ENCODE peak calls at places on chromosome 14, in seven cellular contexts. One of them, this sample, is unnamed.

GRCh38 chr14:22821193-22822016 is 6.2 kb upstream of the SLC7A7 start:
- DNase-seq in effector memory CD8-positive, alpha-beta T cell: no peak
- DNase-seq in C1 segment of cervical spinal cord: no peak
- DNase-seq in activated naive CD4-positive, alpha-beta T cell treated with anti-CD3 and anti-CD28 coated beads for 36 hours: no peak
- DNase-seq in stimulated activated CD4-positive, alpha-beta T cell treated with anti-CD3 and anti-CD28 coated beads, Interleukin-1b, Interleukin-23, amount 100 ng/mL, for 24 hours: no peak
- DNase-seq in GM12865: no peak
- DNase-seq in NCI-H1105 treated with DMSO at 0.1 percent for 48 hours: no peak
- DNase-seq in this sample: no peak

GRCh38 chr14:45044638-45045037 is 39.3 kb upstream of the PRPF39 start:
- DNase-seq in effector memory CD8-positive, alpha-beta T cell: no peak
- DNase-seq in C1 segment of cervical spinal cord: no peak
- DNase-seq in activated naive CD4-positive, alpha-beta T cell treated with anti-CD3 and anti-CD28 coated beads for 36 hours: no peak
- DNase-seq in stimulated activated CD4-positive, alpha-beta T cell treated with anti-CD3 and anti-CD28 coated beads, Interleukin-1b, Interleukin-23, amount 100 ng/mL, for 24 hours: no peak
- DNase-seq in GM12865: no peak
- DNase-seq in NCI-H1105 treated with DMSO at 0.1 percent for 48 hours: no peak
- DNase-seq in this sample: no peak

GRCh38 chr14:103730490-103731035 is 15.0 kb downstream of the ZFYVE21 start:
- DNase-seq in effector memory CD8-positive, alpha-beta T cell: no peak
- DNase-seq in C1 segment of cervical spinal cord: no peak
- DNase-seq in activated naive CD4-positive, alpha-beta T cell treated with anti-CD3 and anti-CD28 coated beads for 36 hours: no peak
- DNase-seq in stimulated activated CD4-positive, alpha-beta T cell treated with anti-CD3 and anti-CD28 coated beads, Interleukin-1b, Interleukin-23, amount 100 ng/mL, for 24 hours: no peak
- DNase-seq in GM12865: no peak
- DNase-seq in NCI-H1105 treated with DMSO at 0.1 percent for 48 hours: no peak
- DNase-seq in this sample: no peak

GRCh38 chr14:104320611-104321086 is 182.3 kb downstream of the KIF26A start:
- DNase-seq in effector memory CD8-positive, alpha-beta T cell: no peak
- DNase-seq in C1 segment of cervical spinal cord: no peak
- DNase-seq in activated naive CD4-positive, alpha-beta T cell treated with anti-CD3 and anti-CD28 coated beads for 36 hours: no peak
- DNase-seq in stimulated activated CD4-positive, alpha-beta T cell treated with anti-CD3 and anti-CD28 coated beads, Interleukin-1b, Interleukin-23, amount 100 ng/mL, for 24 hours: no peak
- DNase-seq in GM12865: no peak
- DNase-seq in NCI-H1105 treated with DMSO at 0.1 percent for 48 hours: no peak
- DNase-seq in this sample: no peak

GRCh38 chr14:20667957-20668356 is 16.4 kb upstream of the RNASE4 start:
- DNase-seq in effector memory CD8-positive, alpha-beta T cell: no peak
- DNase-seq in C1 segment of cervical spinal cord: no peak
- DNase-seq in activated naive CD4-positive, alpha-beta T cell treated with anti-CD3 and anti-CD28 coated beads for 36 hours: peak
- DNase-seq in stimulated activated CD4-positive, alpha-beta T cell treated with anti-CD3 and anti-CD28 coated beads, Interleukin-1b, Interleukin-23, amount 100 ng/mL, for 24 hours: no peak
- DNase-seq in GM12865: peak
- DNase-seq in NCI-H1105 treated with DMSO at 0.1 percent for 48 hours: no peak
- DNase-seq in this sample: no peak

GRCh38 chr14:91055016-91055415 is 5.4 kb downstream of the RPS6KA5 start:
- DNase-seq in effector memory CD8-positive, alpha-beta T cell: no peak
- DNase-seq in C1 segment of cervical spinal cord: no peak
- DNase-seq in activated naive CD4-positive, alpha-beta T cell treated with anti-CD3 and anti-CD28 coated beads for 36 hours: no peak
- DNase-seq in stimulated activated CD4-positive, alpha-beta T cell treated with anti-CD3 and anti-CD28 coated beads, Interleukin-1b, Interleukin-23, amount 100 ng/mL, for 24 hours: no peak
- DNase-seq in GM12865: no peak
- DNase-seq in NCI-H1105 treated with DMSO at 0.1 percent for 48 hours: no peak
- DNase-seq in this sample: no peak

GRCh38 chr14:67332468-67332867 is 27.1 kb downstream of the ATP6V1D start:
- DNase-seq in effector memory CD8-positive, alpha-beta T cell: no peak
- DNase-seq in C1 segment of cervical spinal cord: no peak
- DNase-seq in activated naive CD4-positive, alpha-beta T cell treated with anti-CD3 and anti-CD28 coated beads for 36 hours: no peak
- DNase-seq in stimulated activated CD4-positive, alpha-beta T cell treated with anti-CD3 and anti-CD28 coated beads, Interleukin-1b, Interleukin-23, amount 100 ng/mL, for 24 hours: no peak
- DNase-seq in GM12865: no peak
- DNase-seq in NCI-H1105 treated with DMSO at 0.1 percent for 48 hours: no peak
- DNase-seq in this sample: no peak

GRCh38 chr14:54435500-54435981 is 5.6 kb downstream of the CNIH1 start:
- DNase-seq in effector memory CD8-positive, alpha-beta T cell: no peak
- DNase-seq in C1 segment of cervical spinal cord: no peak
- DNase-seq in activated naive CD4-positive, alpha-beta T cell treated with anti-CD3 and anti-CD28 coated beads for 36 hours: peak
- DNase-seq in stimulated activated CD4-positive, alpha-beta T cell treated with anti-CD3 and anti-CD28 coated beads, Interleukin-1b, Interleukin-23, amount 100 ng/mL, for 24 hours: no peak
- DNase-seq in GM12865: peak
- DNase-seq in NCI-H1105 treated with DMSO at 0.1 percent for 48 hours: no peak
- DNase-seq in this sample: no peak

GRCh38 chr14:67405771-67406170 is 6.2 kb downstream of the PLEK2 start:
- DNase-seq in effector memory CD8-positive, alpha-beta T cell: no peak
- DNase-seq in C1 segment of cervical spinal cord: no peak
- DNase-seq in activated naive CD4-positive, alpha-beta T cell treated with anti-CD3 and anti-CD28 coated beads for 36 hours: no peak
- DNase-seq in stimulated activated CD4-positive, alpha-beta T cell treated with anti-CD3 and anti-CD28 coated beads, Interleukin-1b, Interleukin-23, amount 100 ng/mL, for 24 hours: no peak
- DNase-seq in GM12865: no peak
- DNase-seq in NCI-H1105 treated with DMSO at 0.1 percent for 48 hours: no peak
- DNase-seq in this sample: no peak

GRCh38 chr14:99676657-99677056 is 7.4 kb upstream of the CYP46A1 start:
- DNase-seq in effector memory CD8-positive, alpha-beta T cell: no peak
- DNase-seq in C1 segment of cervical spinal cord: no peak
- DNase-seq in activated naive CD4-positive, alpha-beta T cell treated with anti-CD3 and anti-CD28 coated beads for 36 hours: no peak
- DNase-seq in stimulated activated CD4-positive, alpha-beta T cell treated with anti-CD3 and anti-CD28 coated beads, Interleukin-1b, Interleukin-23, amount 100 ng/mL, for 24 hours: no peak
- DNase-seq in GM12865: no peak
- DNase-seq in NCI-H1105 treated with DMSO at 0.1 percent for 48 hours: no peak
- DNase-seq in this sample: no peak

GRCh38 chr14:67187826-67188225 is 1.4 kb upstream of the GARIN2 start:
- DNase-seq in effector memory CD8-positive, alpha-beta T cell: no peak
- DNase-seq in C1 segment of cervical spinal cord: no peak
- DNase-seq in activated naive CD4-positive, alpha-beta T cell treated with anti-CD3 and anti-CD28 coated beads for 36 hours: no peak
- DNase-seq in stimulated activated CD4-positive, alpha-beta T cell treated with anti-CD3 and anti-CD28 coated beads, Interleukin-1b, Interleukin-23, amount 100 ng/mL, for 24 hours: no peak
- DNase-seq in GM12865: no peak
- DNase-seq in NCI-H1105 treated with DMSO at 0.1 percent for 48 hours: no peak
- DNase-seq in this sample: no peak

GRCh38 chr14:65972346-65972745 is 513.8 kb upstream of the CCDC196 start:
- DNase-seq in effector memory CD8-positive, alpha-beta T cell: no peak
- DNase-seq in C1 segment of cervical spinal cord: no peak
- DNase-seq in activated naive CD4-positive, alpha-beta T cell treated with anti-CD3 and anti-CD28 coated beads for 36 hours: no peak
- DNase-seq in stimulated activated CD4-positive, alpha-beta T cell treated with anti-CD3 and anti-CD28 coated beads, Interleukin-1b, Interleukin-23, amount 100 ng/mL, for 24 hours: no peak
- DNase-seq in GM12865: no peak
- DNase-seq in NCI-H1105 treated with DMSO at 0.1 percent for 48 hours: no peak
- DNase-seq in this sample: no peak

GRCh38 chr14:98182385-98183055 is 1089.5 kb downstream of the BCL11B start:
- DNase-seq in effector memory CD8-positive, alpha-beta T cell: no peak
- DNase-seq in C1 segment of cervical spinal cord: no peak
- DNase-seq in activated naive CD4-positive, alpha-beta T cell treated with anti-CD3 and anti-CD28 coated beads for 36 hours: peak
- DNase-seq in stimulated activated CD4-positive, alpha-beta T cell treated with anti-CD3 and anti-CD28 coated beads, Interleukin-1b, Interleukin-23, amount 100 ng/mL, for 24 hours: no peak
- DNase-seq in GM12865: no peak
- DNase-seq in NCI-H1105 treated with DMSO at 0.1 percent for 48 hours: no peak
- DNase-seq in this sample: no peak

GRCh38 chr14:52513249-52513648 is 39.1 kb downstream of the TXNDC16 start:
- DNase-seq in effector memory CD8-positive, alpha-beta T cell: no peak
- DNase-seq in C1 segment of cervical spinal cord: no peak
- DNase-seq in activated naive CD4-positive, alpha-beta T cell treated with anti-CD3 and anti-CD28 coated beads for 36 hours: no peak
- DNase-seq in stimulated activated CD4-positive, alpha-beta T cell treated with anti-CD3 and anti-CD28 coated beads, Interleukin-1b, Interleukin-23, amount 100 ng/mL, for 24 hours: no peak
- DNase-seq in GM12865: no peak
- DNase-seq in NCI-H1105 treated with DMSO at 0.1 percent for 48 hours: no peak
- DNase-seq in this sample: no peak

GRCh38 chr14:75229923-75230792 is 48.5 kb upstream of the FOS start:
- DNase-seq in effector memory CD8-positive, alpha-beta T cell: peak
- DNase-seq in C1 segment of cervical spinal cord: no peak
- DNase-seq in activated naive CD4-positive, alpha-beta T cell treated with anti-CD3 and anti-CD28 coated beads for 36 hours: peak
- DNase-seq in stimulated activated CD4-positive, alpha-beta T cell treated with anti-CD3 and anti-CD28 coated beads, Interleukin-1b, Interleukin-23, amount 100 ng/mL, for 24 hours: no peak
- DNase-seq in GM12865: peak
- DNase-seq in NCI-H1105 treated with DMSO at 0.1 percent for 48 hours: peak
- DNase-seq in this sample: no peak

GRCh38 chr14:75303415-75303814 is 24.8 kb downstream of the FOS start:
- DNase-seq in effector memory CD8-positive, alpha-beta T cell: peak
- DNase-seq in C1 segment of cervical spinal cord: no peak
- DNase-seq in activated naive CD4-positive, alpha-beta T cell treated with anti-CD3 and anti-CD28 coated beads for 36 hours: peak
- DNase-seq in stimulated activated CD4-positive, alpha-beta T cell treated with anti-CD3 and anti-CD28 coated beads, Interleukin-1b, Interleukin-23, amount 100 ng/mL, for 24 hours: peak
- DNase-seq in GM12865: peak
- DNase-seq in NCI-H1105 treated with DMSO at 0.1 percent for 48 hours: peak
- DNase-seq in this sample: no peak

GRCh38 chr14:24303988-24304387 is 3.8 kb downstream of the CIDEB start:
- DNase-seq in effector memory CD8-positive, alpha-beta T cell: no peak
- DNase-seq in C1 segment of cervical spinal cord: no peak
- DNase-seq in activated naive CD4-positive, alpha-beta T cell treated with anti-CD3 and anti-CD28 coated beads for 36 hours: no peak
- DNase-seq in stimulated activated CD4-positive, alpha-beta T cell treated with anti-CD3 and anti-CD28 coated beads, Interleukin-1b, Interleukin-23, amount 100 ng/mL, for 24 hours: no peak
- DNase-seq in GM12865: no peak
- DNase-seq in NCI-H1105 treated with DMSO at 0.1 percent for 48 hours: no peak
- DNase-seq in this sample: no peak

GRCh38 chr14:81435578-81436295 is 35.6 kb upstream of the STON2 start:
- DNase-seq in effector memory CD8-positive, alpha-beta T cell: no peak
- DNase-seq in C1 segment of cervical spinal cord: peak
- DNase-seq in activated naive CD4-positive, alpha-beta T cell treated with anti-CD3 and anti-CD28 coated beads for 36 hours: peak
- DNase-seq in stimulated activated CD4-positive, alpha-beta T cell treated with anti-CD3 and anti-CD28 coated beads, Interleukin-1b, Interleukin-23, amount 100 ng/mL, for 24 hours: no peak
- DNase-seq in GM12865: no peak
- DNase-seq in NCI-H1105 treated with DMSO at 0.1 percent for 48 hours: peak
- DNase-seq in this sample: no peak

GRCh38 chr14:64764641-64765520 is 60.7 kb downstream of the PLEKHG3 start:
- DNase-seq in effector memory CD8-positive, alpha-beta T cell: peak
- DNase-seq in C1 segment of cervical spinal cord: peak
- DNase-seq in activated naive CD4-positive, alpha-beta T cell treated with anti-CD3 and anti-CD28 coated beads for 36 hours: peak
- DNase-seq in stimulated activated CD4-positive, alpha-beta T cell treated with anti-CD3 and anti-CD28 coated beads, Interleukin-1b, Interleukin-23, amount 100 ng/mL, for 24 hours: peak
- DNase-seq in GM12865: peak
- DNase-seq in NCI-H1105 treated with DMSO at 0.1 percent for 48 hours: peak
- DNase-seq in this sample: no peak

GRCh38 chr14:88515499-88516221 is 39.1 kb downstream of the PTPN21 start:
- DNase-seq in effector memory CD8-positive, alpha-beta T cell: no peak
- DNase-seq in C1 segment of cervical spinal cord: no peak
- DNase-seq in activated naive CD4-positive, alpha-beta T cell treated with anti-CD3 and anti-CD28 coated beads for 36 hours: no peak
- DNase-seq in stimulated activated CD4-positive, alpha-beta T cell treated with anti-CD3 and anti-CD28 coated beads, Interleukin-1b, Interleukin-23, amount 100 ng/mL, for 24 hours: no peak
- DNase-seq in GM12865: no peak
- DNase-seq in NCI-H1105 treated with DMSO at 0.1 percent for 48 hours: no peak
- DNase-seq in this sample: no peak

GRCh38 chr14:26528415-26529182 is 69.2 kb downstream of the NOVA1 start:
- DNase-seq in effector memory CD8-positive, alpha-beta T cell: no peak
- DNase-seq in C1 segment of cervical spinal cord: no peak
- DNase-seq in activated naive CD4-positive, alpha-beta T cell treated with anti-CD3 and anti-CD28 coated beads for 36 hours: no peak
- DNase-seq in stimulated activated CD4-positive, alpha-beta T cell treated with anti-CD3 and anti-CD28 coated beads, Interleukin-1b, Interleukin-23, amount 100 ng/mL, for 24 hours: no peak
- DNase-seq in GM12865: no peak
- DNase-seq in NCI-H1105 treated with DMSO at 0.1 percent for 48 hours: no peak
- DNase-seq in this sample: no peak

GRCh38 chr14:105423488-105424195 is 4.0 kb downstream of the MTA1 start:
- DNase-seq in effector memory CD8-positive, alpha-beta T cell: no peak
- DNase-seq in C1 segment of cervical spinal cord: no peak
- DNase-seq in activated naive CD4-positive, alpha-beta T cell treated with anti-CD3 and anti-CD28 coated beads for 36 hours: no peak
- DNase-seq in stimulated activated CD4-positive, alpha-beta T cell treated with anti-CD3 and anti-CD28 coated beads, Interleukin-1b, Interleukin-23, amount 100 ng/mL, for 24 hours: no peak
- DNase-seq in GM12865: no peak
- DNase-seq in NCI-H1105 treated with DMSO at 0.1 percent for 48 hours: no peak
- DNase-seq in this sample: no peak

GRCh38 chr14:85538636-85539035 is 8.7 kb downstream of the FLRT2 start:
- DNase-seq in effector memory CD8-positive, alpha-beta T cell: no peak
- DNase-seq in C1 segment of cervical spinal cord: no peak
- DNase-seq in activated naive CD4-positive, alpha-beta T cell treated with anti-CD3 and anti-CD28 coated beads for 36 hours: no peak
- DNase-seq in stimulated activated CD4-positive, alpha-beta T cell treated with anti-CD3 and anti-CD28 coated beads, Interleukin-1b, Interleukin-23, amount 100 ng/mL, for 24 hours: no peak
- DNase-seq in GM12865: no peak
- DNase-seq in NCI-H1105 treated with DMSO at 0.1 percent for 48 hours: no peak
- DNase-seq in this sample: no peak

GRCh38 chr14:67440513-67440912 is 28.5 kb upstream of the PLEK2 start:
- DNase-seq in effector memory CD8-positive, alpha-beta T cell: no peak
- DNase-seq in C1 segment of cervical spinal cord: no peak
- DNase-seq in activated naive CD4-positive, alpha-beta T cell treated with anti-CD3 and anti-CD28 coated beads for 36 hours: no peak
- DNase-seq in stimulated activated CD4-positive, alpha-beta T cell treated with anti-CD3 and anti-CD28 coated beads, Interleukin-1b, Interleukin-23, amount 100 ng/mL, for 24 hours: no peak
- DNase-seq in GM12865: no peak
- DNase-seq in NCI-H1105 treated with DMSO at 0.1 percent for 48 hours: no peak
- DNase-seq in this sample: no peak

GRCh38 chr14:95519699-95520098 is 3.2 kb upstream of the SYNE3 start:
- DNase-seq in effector memory CD8-positive, alpha-beta T cell: peak
- DNase-seq in C1 segment of cervical spinal cord: no peak
- DNase-seq in activated naive CD4-positive, alpha-beta T cell treated with anti-CD3 and anti-CD28 coated beads for 36 hours: peak
- DNase-seq in stimulated activated CD4-positive, alpha-beta T cell treated with anti-CD3 and anti-CD28 coated beads, Interleukin-1b, Interleukin-23, amount 100 ng/mL, for 24 hours: no peak
- DNase-seq in GM12865: peak
- DNase-seq in NCI-H1105 treated with DMSO at 0.1 percent for 48 hours: no peak
- DNase-seq in this sample: peak

GRCh38 chr14:100988956-100989355 is 85.4 kb upstream of the RTL1 start:
- DNase-seq in effector memory CD8-positive, alpha-beta T cell: no peak
- DNase-seq in C1 segment of cervical spinal cord: no peak
- DNase-seq in activated naive CD4-positive, alpha-beta T cell treated with anti-CD3 and anti-CD28 coated beads for 36 hours: no peak
- DNase-seq in stimulated activated CD4-positive, alpha-beta T cell treated with anti-CD3 and anti-CD28 coated beads, Interleukin-1b, Interleukin-23, amount 100 ng/mL, for 24 hours: no peak
- DNase-seq in GM12865: no peak
- DNase-seq in NCI-H1105 treated with DMSO at 0.1 percent for 48 hours: no peak
- DNase-seq in this sample: no peak

GRCh38 chr14:56199095-56199975 is 81.1 kb downstream of the PELI2 start:
- DNase-seq in effector memory CD8-positive, alpha-beta T cell: no peak
- DNase-seq in C1 segment of cervical spinal cord: no peak
- DNase-seq in activated naive CD4-positive, alpha-beta T cell treated with anti-CD3 and anti-CD28 coated beads for 36 hours: no peak
- DNase-seq in stimulated activated CD4-positive, alpha-beta T cell treated with anti-CD3 and anti-CD28 coated beads, Interleukin-1b, Interleukin-23, amount 100 ng/mL, for 24 hours: no peak
- DNase-seq in GM12865: peak
- DNase-seq in NCI-H1105 treated with DMSO at 0.1 percent for 48 hours: no peak
- DNase-seq in this sample: no peak

GRCh38 chr14:71539660-71540285 is 392.5 kb upstream of the RGS6 start:
- DNase-seq in effector memory CD8-positive, alpha-beta T cell: no peak
- DNase-seq in C1 segment of cervical spinal cord: peak
- DNase-seq in activated naive CD4-positive, alpha-beta T cell treated with anti-CD3 and anti-CD28 coated beads for 36 hours: no peak
- DNase-seq in stimulated activated CD4-positive, alpha-beta T cell treated with anti-CD3 and anti-CD28 coated beads, Interleukin-1b, Interleukin-23, amount 100 ng/mL, for 24 hours: no peak
- DNase-seq in GM12865: no peak
- DNase-seq in NCI-H1105 treated with DMSO at 0.1 percent for 48 hours: no peak
- DNase-seq in this sample: no peak

GRCh38 chr14:91303091-91303923 is 58.8 kb upstream of the GPR68 start:
- DNase-seq in effector memory CD8-positive, alpha-beta T cell: peak
- DNase-seq in C1 segment of cervical spinal cord: no peak
- DNase-seq in activated naive CD4-positive, alpha-beta T cell treated with anti-CD3 and anti-CD28 coated beads for 36 hours: peak
- DNase-seq in stimulated activated CD4-positive, alpha-beta T cell treated with anti-CD3 and anti-CD28 coated beads, Interleukin-1b, Interleukin-23, amount 100 ng/mL, for 24 hours: peak
- DNase-seq in GM12865: peak
- DNase-seq in NCI-H1105 treated with DMSO at 0.1 percent for 48 hours: no peak
- DNase-seq in this sample: no peak